ENCODE peak calls at places on chromosomes 7 and 10, in seven cellular contexts. N, V, S, W, C, A and G are unnamed samples.

GRCh38 chr10:26854524-26854923 is 6.2 kb downstream of the ABI1 start:
- DNase-seq in N (no peak), V (no peak), S (no peak), W (no peak), C (no peak), A (no peak), G (no peak)

GRCh38 chr10:105161149-105161548 is 520.1 kb downstream of the SORCS3 start:
- DNase-seq in N (no peak), V (no peak), S (no peak), W (no peak), C (no peak), A (no peak), G (no peak)

GRCh38 chr7:87342231-87342630 is 3.2 kb upstream of the CROT start:
- DNase-seq in N (no peak), V (no peak), S (no peak), W (no peak), C (no peak), A (no peak), G (no peak)

GRCh38 chr10:74177140-74177677 is 26.2 kb downstream of the ADK start:
- DNase-seq in N (no peak), V (no peak), S (peak), W (no peak), C (no peak), A (peak), G (peak)

GRCh38 chr10:89588671-89589070 is 53.3 kb upstream of the SLC16A12 start:
- DNase-seq in N (no peak), V (no peak), S (no peak), W (no peak), C (no peak), A (no peak), G (no peak)

GRCh38 chr10:306654-307185 is 171.5 kb downstream of the ZMYND11 start:
- DNase-seq in N (no peak), V (no peak), S (no peak), W (no peak), C (no peak), A (no peak), G (no peak)

GRCh38 chr10:89120931-89121907 is 85.9 kb downstream of the CH25H start:
- DNase-seq in N (no peak), V (no peak), S (no peak), W (no peak), C (no peak), A (no peak), G (no peak)

GRCh38 chr7:134925766-134926165 is 60.5 kb upstream of the AGBL3 start:
- DNase-seq in N (no peak), V (no peak), S (no peak), W (no peak), C (no peak), A (no peak), G (no peak)

GRCh38 chr10:76009531-76009930 is 578.1 kb downstream of the LRMDA start:
- DNase-seq in N (no peak), V (no peak), S (no peak), W (no peak), C (no peak), A (no peak), G (no peak)

GRCh38 chr7:7944619-7945282 is 23.8 kb upstream of the GLCCI1 start:
- DNase-seq in N (no peak), V (no peak), S (peak), W (no peak), C (no peak), A (no peak), G (no peak)

GRCh38 chr10:21334891-21335696 is 190.4 kb downstream of the SKIDA1 start:
- DNase-seq in N (peak), V (peak), S (no peak), W (no peak), C (no peak), A (peak), G (no peak)

GRCh38 chr10:131921191-131921590 is 20.4 kb downstream of the PPP2R2D start:
- DNase-seq in N (no peak), V (no peak), S (no peak), W (peak), C (no peak), A (no peak), G (no peak)

GRCh38 chr7:21616796-21617436 is 74.1 kb downstream of the DNAH11 start:
- DNase-seq in N (no peak), V (no peak), S (no peak), W (no peak), C (no peak), A (peak), G (no peak)

GRCh38 chr7:620052-620451 is 100.4 kb upstream of the PDGFA start:
- DNase-seq in N (no peak), V (no peak), S (peak), W (no peak), C (no peak), A (peak), G (no peak)

GRCh38 chr7:141945356-141945755 is 1.4 kb downstream of the CLEC5A start:
- DNase-seq in N (no peak), V (no peak), S (no peak), W (no peak), C (no peak), A (no peak), G (peak)

GRCh38 chr7:116560021-116560970 is 35.5 kb downstream of the CAV1 start:
- DNase-seq in N (no peak), V (no peak), S (no peak), W (no peak), C (no peak), A (no peak), G (no peak)

GRCh38 chr10:117594722-117595121 is 52.2 kb downstream of the EMX2 start:
- DNase-seq in N (no peak), V (no peak), S (no peak), W (no peak), C (no peak), A (no peak), G (no peak)

GRCh38 chr7:27155816-27156507 is 513 bp downstream of the HOXA7 start:
- DNase-seq in N (no peak), V (no peak), S (peak), W (peak), C (no peak), A (no peak), G (peak)

GRCh38 chr10:14602807-14603538 is 171.7 kb downstream of the FAM107B start:
- DNase-seq in N (no peak), V (no peak), S (no peak), W (no peak), C (no peak), A (no peak), G (no peak)

GRCh38 chr10:3418041-3418760 is 245.6 kb upstream of the PITRM1 start:
- DNase-seq in N (no peak), V (no peak), S (no peak), W (no peak), C (no peak), A (no peak), G (no peak)

GRCh38 chr7:85102813-85103350 is 84.0 kb downstream of the SEMA3D start:
- DNase-seq in N (no peak), V (peak), S (no peak), W (no peak), C (no peak), A (no peak), G (no peak)

GRCh38 chr10:86944031-86944419 is 13.4 kb downstream of the MMRN2 start:
- DNase-seq in N (no peak), V (no peak), S (no peak), W (no peak), C (no peak), A (no peak), G (no peak)

GRCh38 chr7:45236666-45237065 is 79.1 kb downstream of the RAMP3 start:
- DNase-seq in N (no peak), V (no peak), S (no peak), W (no peak), C (no peak), A (no peak), G (no peak)

GRCh38 chr7:24877790-24878311 is 102.1 kb downstream of the OSBPL3 start:
- DNase-seq in N (no peak), V (no peak), S (peak), W (no peak), C (no peak), A (no peak), G (no peak)

GRCh38 chr10:62811159-62811875 is 4.8 kb downstream of the EGR2 start:
- DNase-seq in N (no peak), V (no peak), S (no peak), W (no peak), C (no peak), A (no peak), G (no peak)

GRCh38 chr7:108875139-108875538 is 305.5 kb downstream of the DNAJB9 start:
- DNase-seq in N (no peak), V (peak), S (no peak), W (no peak), C (no peak), A (no peak), G (no peak)

GRCh38 chr10:131072651-131073468 is 238.7 kb downstream of the TCERG1L start:
- DNase-seq in N (no peak), V (no peak), S (no peak), W (no peak), C (no peak), A (no peak), G (no peak)

GRCh38 chr10:114045738-114046458 is 2.2 kb downstream of the ADRB1 start:
- DNase-seq in N (no peak), V (no peak), S (no peak), W (no peak), C (no peak), A (no peak), G (no peak)

GRCh38 chr10:133258066-133258817 is 18.4 kb downstream of the ADAM8 start:
- DNase-seq in N (no peak), V (no peak), S (peak), W (no peak), C (no peak), A (no peak), G (no peak)

GRCh38 chr10:28130267-28130666 is 131.4 kb upstream of the ODAD2 start:
- DNase-seq in N (no peak), V (peak), S (no peak), W (no peak), C (no peak), A (no peak), G (no peak)

GRCh38 chr7:132275384-132275783 is 300.9 kb downstream of the PLXNA4 start:
- DNase-seq in N (no peak), V (no peak), S (no peak), W (no peak), C (no peak), A (no peak), G (no peak)

GRCh38 chr7:30036220-30036619 is 8.0 kb downstream of the PLEKHA8 start:
- DNase-seq in N (no peak), V (no peak), S (no peak), W (no peak), C (no peak), A (no peak), G (no peak)

GRCh38 chr10:44908071-44908709 is 2.9 kb upstream of the TMEM72 start:
- DNase-seq in N (peak), V (peak), S (no peak), W (no peak), C (no peak), A (no peak), G (no peak)

GRCh38 chr10:116286801-116287200 is 13.8 kb upstream of the GFRA1 start:
- DNase-seq in N (no peak), V (no peak), S (no peak), W (no peak), C (no peak), A (no peak), G (no peak)

GRCh38 chr7:73869011-73869785 is 8.2 kb downstream of the TMEM270 start:
- DNase-seq in N (no peak), V (no peak), S (no peak), W (no peak), C (no peak), A (no peak), G (no peak)